ENCODE peak calls at places on chromosomes 3 and 15, in five cellular contexts. L, T, D, U and F are unnamed samples. For H3K4me1, the result is how much of the 10 kb centered on the place peaks cover.

GRCh38 chr3:189981668-189982067 is 139.0 kb downstream of the P3H2 start:
- DNase-seq in L (no peak), T (no peak), D (no peak), U (peak), F (no peak)

GRCh38 chr3:56799251-56799882 is 2.4 kb downstream of the ARHGEF3 start:
- DNase-seq in L (no peak), D (no peak), U (no peak), T (no peak), F (no peak)

GRCh38 chr3:152915695-152916094 is 80.8 kb downstream of the P2RY1 start:
- DNase-seq in D (no peak), U (no peak), L (no peak), T (no peak), F (no peak)

GRCh38 chr3:194198938-194199337 is 63.0 kb downstream of the HES1 start:
- DNase-seq in D (no peak), T (no peak), U (no peak), L (no peak), F (no peak)

GRCh38 chr3:23807161-23808015 is 1.6 kb downstream of the UBE2E1 start:
- DNase-seq in U (peak), L (no peak), T (no peak), D (no peak), F (no peak)

GRCh38 chr3:50563867-50564266 is 3.7 kb downstream of the C3orf18 start:
- DNase-seq in U (no peak), D (no peak), T (no peak), L (no peak), F (no peak)

GRCh38 chr3:74992898-74993297 is 378.4 kb upstream of the CNTN3 start:
- DNase-seq in D (no peak), U (no peak), L (no peak), T (no peak), F (no peak)

GRCh38 chr3:156605686-156606605 is 51.0 kb upstream of the SSR3 start:
- DNase-seq in T (peak), L (no peak), D (peak), U (peak), F (peak)

GRCh38 chr3:71189480-71189879 is 394.0 kb downstream of the FOXP1 start:
- DNase-seq in T (no peak), L (no peak), U (no peak), D (no peak), F (no peak)

GRCh38 chr15:79380755-79381499 is 51.2 kb upstream of the MINAR1 start:
- DNase-seq in U (peak), L (peak), D (peak), T (peak), F (peak)

GRCh38 chr3:159616234-159616825 is 372.3 kb upstream of the IL12A start:
- DNase-seq in T (no peak), L (no peak), D (no peak), U (no peak), F (peak)

GRCh38 chr3:40780341-40780800 is 255.6 kb downstream of the ZNF621 start:
- DNase-seq in L (peak), D (no peak), U (peak), T (peak), F (peak)

DNA sequence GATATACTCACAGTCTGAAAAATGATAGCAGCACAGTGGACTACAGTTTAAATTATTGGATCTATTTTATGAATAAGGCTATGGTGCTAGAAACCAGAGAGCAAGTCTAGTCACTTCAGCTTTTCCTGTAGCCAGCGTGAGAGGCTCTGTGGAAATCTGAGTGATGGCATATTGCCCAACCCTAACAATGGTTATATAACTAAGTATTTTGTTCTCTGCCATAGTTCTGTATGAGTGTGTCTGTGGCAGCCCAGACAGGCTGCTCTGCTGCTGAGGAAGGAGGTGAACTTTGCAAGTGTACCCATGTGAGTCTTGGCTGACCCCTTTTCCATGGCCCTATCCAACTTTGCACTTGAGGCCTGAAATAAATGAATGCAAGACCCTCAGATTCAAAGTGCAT is 105.7 kb downstream of the LRTM1 start:
- DNase-seq in D (no peak), T (no peak), L (no peak), U (peak), F (no peak)
- H3K27ac ChIP-seq in D (no peak), T (no peak), L (no peak), U (no peak), F (no peak)

GRCh38 chr3:11627612-11628011 is 16.1 kb downstream of the VGLL4 start:
- DNase-seq in T (no peak), U (no peak), L (no peak), D (no peak), F (no peak)
- H3K4me1 ChIP-seq in T (under half), U (under half), L (half or more), D (half or more), F (under half)

DNA sequence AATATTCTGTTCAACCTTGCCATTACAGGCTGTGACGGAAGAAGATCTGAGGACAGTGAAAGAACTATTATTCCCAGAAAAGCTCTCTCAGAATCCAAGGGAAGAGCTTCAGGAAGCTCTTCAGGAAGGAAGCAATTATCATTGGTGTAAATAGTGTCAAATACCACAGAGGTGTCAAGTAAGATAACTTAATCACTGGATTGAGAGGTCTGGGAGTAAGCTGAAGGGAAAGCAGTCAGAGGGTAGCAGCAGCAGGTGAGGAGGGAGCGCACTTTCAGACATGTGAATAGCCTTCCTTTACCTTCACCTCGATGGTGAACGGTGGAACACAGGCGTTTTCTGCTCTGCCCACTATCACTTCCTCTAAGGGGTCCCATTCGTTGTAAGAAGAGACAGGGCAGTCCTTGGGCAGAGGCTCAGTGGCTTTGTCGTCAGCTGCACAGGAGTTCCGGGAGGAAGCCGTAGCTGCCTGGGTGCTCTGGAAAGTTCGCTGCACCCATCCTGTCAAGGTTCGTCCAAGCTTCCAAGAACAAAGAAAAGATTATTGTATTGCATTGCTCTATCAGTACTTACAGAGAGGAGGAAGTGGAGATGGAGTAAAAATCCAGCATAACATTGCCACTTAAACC is 1.9 kb downstream of the GATM start:
- DNase-seq in L (no peak), T (no peak), U (no peak), D (no peak), F (no peak)
- H3K27ac ChIP-seq in L (peak), T (no peak), U (peak), D (peak), F (no peak)

DNA sequence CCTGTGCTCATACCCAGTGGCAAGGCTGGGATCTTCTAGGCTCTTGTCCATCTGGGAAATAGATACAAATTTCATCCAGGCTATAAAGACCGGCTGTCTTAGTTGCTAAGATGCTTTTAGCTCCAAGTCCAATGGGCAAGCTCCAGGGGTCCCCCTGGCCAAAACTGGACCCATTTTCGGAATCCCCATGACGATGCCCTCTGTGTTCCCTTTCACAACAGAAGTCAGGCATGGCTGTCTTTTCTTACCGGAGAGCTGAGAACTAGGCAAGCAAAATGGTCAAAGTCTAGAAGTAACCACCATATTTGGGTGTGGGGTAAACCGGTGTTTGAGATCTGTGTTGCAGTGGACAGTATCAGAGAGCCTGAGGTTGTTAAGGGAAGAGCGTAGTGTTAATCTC is 1.0 kb downstream of the GLYCTK start:
- DNase-seq in T (peak), L (no peak), D (no peak), U (no peak), F (no peak)
- H3K4me1 ChIP-seq in T (under half), L (under half), D (under half), U (under half), F (under half)

DNA sequence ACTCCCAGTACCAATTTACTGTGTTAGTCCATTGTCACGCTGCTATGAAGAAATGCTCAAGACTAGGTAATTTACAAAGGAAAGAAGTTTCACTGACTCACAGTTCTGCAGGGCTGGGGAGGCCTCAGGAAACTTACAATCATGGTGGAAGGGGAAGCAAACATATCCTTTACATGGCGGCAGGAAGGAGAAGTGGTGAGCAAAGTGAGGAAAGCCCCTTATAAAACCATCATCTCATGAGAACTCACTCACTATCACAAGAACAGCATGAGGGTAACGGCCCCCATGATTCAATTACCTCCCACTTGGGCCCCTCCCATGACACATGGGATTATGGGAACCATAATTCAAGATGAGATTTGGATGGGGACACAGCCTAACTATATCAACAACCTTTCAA is 20.2 kb downstream of the USF3 start:
- DNase-seq in T (no peak), L (no peak), U (no peak), D (no peak), F (no peak)
- H3K27ac ChIP-seq in T (no peak), L (no peak), U (no peak), D (peak), F (no peak)

GRCh38 chr3:16936656-16937055 is 51.9 kb downstream of the PLCL2 start:
- DNase-seq in T (no peak), D (no peak), L (no peak), U (no peak), F (no peak)
- H3K4me1 ChIP-seq in T (under half), D (half or more), L (under half), U (under half), F (under half)

GRCh38 chr3:184290331-184290730 is 8.7 kb upstream of the PSMD2 start:
- DNase-seq in L (no peak), T (no peak), D (no peak), U (no peak), F (no peak)
- H3K27ac ChIP-seq in L (no peak), T (no peak), D (no peak), U (no peak), F (no peak)

GRCh38 chr3:114877378-114878118 is 269.5 kb downstream of the ZBTB20 start:
- DNase-seq in T (no peak), D (no peak), U (no peak), L (no peak), F (no peak)

GRCh38 chr3:114872056-114872455 is 275.0 kb downstream of the ZBTB20 start:
- DNase-seq in T (no peak), L (no peak), U (no peak), D (no peak), F (no peak)

GRCh38 chr3:114873590-114873989 is 273.5 kb downstream of the ZBTB20 start:
- DNase-seq in T (no peak), D (no peak), U (no peak), L (no peak), F (no peak)

GRCh38 chr3:114872588-114872987 is 274.5 kb downstream of the ZBTB20 start:
- DNase-seq in L (no peak), U (no peak), D (no peak), T (no peak), F (no peak)

GRCh38 chr3:114874447-114874846 is 272.6 kb downstream of the ZBTB20 start:
- DNase-seq in T (no peak), D (no peak), U (no peak), L (no peak), F (peak)
- H3K4me1 ChIP-seq in T (under half), D (under half), U (under half), L (half or more), F (under half)

GRCh38 chr3:126288314-126288713 is 68.9 kb downstream of the KLF15 start:
- DNase-seq in T (no peak), U (no peak), D (no peak), L (peak), F (peak)

GRCh38 chr3:126287171-126287535 is 70.1 kb downstream of the KLF15 start:
- DNase-seq in D (no peak), U (no peak), L (no peak), T (no peak), F (no peak)

GRCh38 chr3:126284258-126284904 is 72.8 kb downstream of the KLF15 start:
- DNase-seq in U (no peak), L (no peak), T (no peak), D (no peak), F (no peak)

GRCh38 chr3:126287536-126288181 is 69.5 kb downstream of the KLF15 start:
- DNase-seq in U (peak), D (peak), T (peak), L (peak), F (peak)

DNA sequence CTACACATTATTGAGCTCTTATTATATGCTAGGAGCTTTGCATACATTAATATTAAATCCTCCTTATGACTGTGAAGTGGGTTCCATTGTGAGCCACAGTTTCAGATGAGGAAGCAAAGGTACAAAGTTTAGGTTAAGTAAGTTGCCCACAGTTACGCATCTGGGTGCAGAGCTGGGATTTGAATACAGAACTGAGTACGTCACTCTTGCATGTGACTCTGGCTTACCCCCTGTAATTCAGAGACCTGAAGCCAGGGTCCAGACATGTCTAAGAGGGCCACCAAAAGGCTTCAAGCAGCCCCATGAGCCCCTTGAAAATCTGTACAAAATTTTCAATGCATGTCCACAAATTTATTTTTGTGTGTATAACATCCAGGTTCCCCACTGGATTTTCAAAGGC is 71.8 kb downstream of the KLF15 start:
- DNase-seq in L (no peak), U (no peak), D (no peak), T (no peak), F (no peak)
- H3K27ac ChIP-seq in L (no peak), U (no peak), D (no peak), T (no peak), F (no peak)

GRCh38 chr15:99404454-99404853 is 153.2 kb downstream of the LRRC28 start:
- DNase-seq in U (no peak), L (no peak), T (no peak), D (no peak), F (no peak)
- H3K4me1 ChIP-seq in U (under half), L (under half), T (under half), D (under half), F (under half)